ENCODE peak calls at places on chromosomes 2 and 18, in eight cellular contexts. W is gastrocnemius medialis, A is brain microvascular endothelial cell, C is OCI-LY7, X is lower lobe of right lung, F is right cardiac atrium, Q is A549, S is left ventricle myocardium inferior. O is an unnamed sample.

GRCh38 chr2:25369876-25370275 is 28.2 kb upstream of the DNMT3A start:
- DNase-seq in Q (no peak), X (no peak), W (no peak), C (no peak), S (no peak), A (no peak), F (no peak), O (no peak)

GRCh38 chr2:206276169-206276927 is 1.9 kb downstream of the ZDBF2 start:
- DNase-seq in C (no peak), S (no peak), A (no peak), Q (no peak), F (no peak), X (no peak), W (no peak), O (no peak)

GRCh38 chr2:161710131-161710915 is 86.1 kb downstream of the SLC4A10 start:
- DNase-seq in F (no peak), S (no peak), W (no peak), C (no peak), Q (no peak), A (no peak), X (no peak), O (no peak)

GRCh38 chr2:216539791-216540241 is 41.2 kb downstream of the RPL37A start:
- DNase-seq in A (no peak), W (peak), S (peak), Q (peak), X (peak), F (peak), C (no peak), O (no peak)

GRCh38 chr18:44589709-44590108 is 91.0 kb upstream of the SETBP1 start:
- DNase-seq in C (no peak), A (peak), X (no peak), F (no peak), S (no peak), Q (no peak), W (no peak), O (no peak)

GRCh38 chr2:177397501-177398289 is 5.1 kb downstream of the AGPS start:
- DNase-seq in S (no peak), A (peak), X (no peak), F (no peak), C (no peak), Q (peak), W (no peak), O (no peak)

GRCh38 chr18:48296581-48296980 is 112.6 kb downstream of the ZBTB7C start:
- DNase-seq in C (no peak), S (no peak), W (no peak), F (no peak), A (no peak), Q (no peak), X (no peak), O (no peak)

GRCh38 chr18:8946046-8946838 is 156.3 kb upstream of the NDUFV2 start:
- DNase-seq in W (no peak), X (no peak), C (no peak), F (no peak), Q (peak), S (no peak), A (peak), O (no peak)

GRCh38 chr2:96933528-96933927 is 52.9 kb downstream of the FAM178B start:
- DNase-seq in S (no peak), F (no peak), Q (no peak), C (no peak), W (no peak), A (no peak), X (no peak), O (no peak)

GRCh38 chr2:183927367-183928355 is 670.7 kb upstream of the ZNF804A start:
- DNase-seq in W (no peak), C (no peak), Q (no peak), S (no peak), X (no peak), A (peak), F (no peak), O (no peak)

GRCh38 chr2:232376260-232376659 is 2.3 kb upstream of the ALPP start:
- DNase-seq in Q (no peak), X (peak), A (no peak), S (no peak), C (no peak), W (no peak), F (no peak), O (no peak)

DNA sequence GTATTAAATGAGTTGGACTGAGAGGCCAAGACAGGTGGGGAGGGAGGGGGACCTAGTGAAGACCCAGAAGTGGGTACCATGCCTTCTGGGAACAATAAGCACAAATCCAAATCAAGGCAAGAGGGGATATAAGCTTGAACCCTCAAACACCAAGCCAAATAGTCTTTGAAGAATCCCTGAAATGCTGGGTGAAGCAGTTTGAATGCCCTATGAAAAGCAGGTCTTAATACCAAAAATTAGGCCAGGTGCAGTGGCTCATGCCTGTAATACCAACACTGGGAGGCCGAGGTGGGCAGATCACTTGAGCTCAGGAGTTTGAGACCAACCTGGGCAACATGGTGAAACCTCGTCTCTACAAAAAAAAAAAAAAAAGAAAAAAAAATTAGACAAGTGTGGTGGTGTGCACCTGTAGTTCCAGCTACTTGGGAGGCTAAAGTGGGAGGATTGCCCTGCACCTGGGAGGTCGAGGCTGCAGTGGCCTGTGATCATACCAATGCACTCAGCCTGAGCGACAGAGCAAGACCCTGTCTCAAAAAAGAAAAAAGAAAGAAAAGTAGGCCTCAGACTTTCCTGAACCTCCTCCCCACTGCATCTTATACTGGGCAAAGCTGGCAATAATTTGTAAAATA is 3.5 kb downstream of the PCBP1 start:
- DNase-seq in F (no peak), Q (no peak), W (no peak), C (no peak), S (no peak), A (no peak), X (no peak), O (peak)
- H3K27ac ChIP-seq in F (peak), Q (no peak), W (peak), C (peak), S (peak), A (no peak), X (no peak), O (peak)

GRCh38 chr2:226431301-226431955 is 368.2 kb downstream of the IRS1 start:
- DNase-seq in X (no peak), W (no peak), C (no peak), S (no peak), F (no peak), A (no peak), Q (no peak), O (no peak)
- H3K27ac ChIP-seq in X (no peak), W (no peak), C (no peak), S (no peak), F (no peak), A (no peak), Q (peak), O (no peak)

GRCh38 chr2:1705557-1706076 is 38.7 kb downstream of the PXDN start:
- DNase-seq in A (no peak), Q (no peak), W (no peak), F (no peak), X (no peak), C (no peak), S (no peak), O (no peak)

GRCh38 chr2:1701556-1702185 is 42.6 kb downstream of the PXDN start:
- DNase-seq in A (no peak), F (no peak), W (no peak), C (no peak), X (no peak), Q (no peak), S (no peak), O (no peak)

GRCh38 chr2:1702186-1702565 is 42.1 kb downstream of the PXDN start:
- DNase-seq in S (no peak), W (no peak), F (no peak), A (no peak), C (no peak), X (no peak), Q (no peak), O (no peak)

GRCh38 chr2:1707771-1708351 is 36.5 kb downstream of the PXDN start:
- DNase-seq in F (peak), A (peak), W (no peak), X (no peak), C (no peak), S (peak), Q (no peak), O (no peak)

GRCh38 chr2:1704606-1705556 is 39.4 kb downstream of the PXDN start:
- DNase-seq in F (no peak), Q (no peak), C (no peak), A (peak), W (no peak), S (no peak), X (no peak), O (no peak)
- H3K27ac ChIP-seq in F (no peak), Q (no peak), C (no peak), A (no peak), W (no peak), S (no peak), X (no peak), O (no peak)

GRCh38 chr2:151095463-151095862 is 166.2 kb downstream of the RBM43 start:
- DNase-seq in F (no peak), S (no peak), X (no peak), C (no peak), W (no peak), Q (no peak), A (no peak), O (no peak)
- H3K27ac ChIP-seq in F (no peak), S (no peak), X (no peak), C (no peak), W (no peak), Q (no peak), A (no peak), O (no peak)

DNA sequence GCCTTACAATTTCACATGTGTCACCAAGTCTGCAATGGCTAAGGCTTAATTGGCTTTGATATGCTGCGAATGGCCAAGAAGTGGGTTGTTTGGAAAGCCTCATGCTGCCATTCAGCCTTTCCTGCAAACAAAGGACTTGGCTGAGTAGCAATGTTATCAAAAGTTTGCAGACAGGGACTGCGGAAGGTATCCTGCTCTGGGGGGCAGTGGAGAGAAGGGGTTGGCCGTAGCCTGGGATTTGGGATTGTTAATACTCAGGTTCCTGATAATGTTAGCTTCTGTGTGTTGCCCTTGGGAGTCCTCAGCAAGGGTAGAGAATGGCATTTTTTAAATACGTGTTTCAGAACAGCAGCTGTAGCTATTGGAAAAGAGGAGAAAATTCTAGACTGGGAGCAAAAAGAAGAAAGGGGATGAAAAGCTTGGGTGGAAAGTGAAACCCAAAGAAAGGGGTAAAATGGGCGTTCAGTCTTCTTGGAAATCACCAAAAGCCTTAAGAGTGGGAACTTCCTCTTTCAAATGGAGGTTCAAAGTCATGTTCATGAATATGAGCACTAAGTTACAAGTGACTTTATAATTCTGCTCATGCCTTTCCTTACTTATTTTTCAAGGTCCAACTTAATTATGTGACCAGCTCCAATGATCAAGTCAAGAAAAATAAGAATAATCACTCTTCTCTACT is 325.1 kb downstream of the RNF144A start:
- DNase-seq in F (no peak), X (no peak), A (no peak), S (no peak), Q (no peak), C (no peak), W (no peak), O (no peak)
- H3K27ac ChIP-seq in F (no peak), X (no peak), A (no peak), S (no peak), Q (no peak), C (no peak), W (no peak), O (no peak)

GRCh38 chr18:55447672-55448018 is 140.3 kb downstream of the TCF4 start:
- DNase-seq in S (no peak), W (no peak), Q (no peak), A (no peak), X (no peak), F (no peak), C (peak), O (peak)
- H3K27ac ChIP-seq in S (no peak), W (no peak), Q (no peak), A (no peak), X (no peak), F (no peak), C (peak), O (peak)

GRCh38 chr2:219643084-219643473 is 15.6 kb downstream of the SLC4A3 start:
- DNase-seq in S (no peak), X (no peak), C (no peak), F (no peak), Q (no peak), W (no peak), A (no peak), O (no peak)

GRCh38 chr2:219645631-219646527 is 18.4 kb downstream of the SLC4A3 start:
- DNase-seq in A (peak), F (peak), Q (no peak), X (no peak), S (no peak), W (no peak), C (no peak), O (no peak)

GRCh38 chr2:219643788-219644398 is 16.5 kb downstream of the SLC4A3 start:
- DNase-seq in X (no peak), C (no peak), S (no peak), W (no peak), F (peak), Q (peak), A (no peak), O (no peak)

GRCh38 chr2:219642465-219643083 is 15.1 kb downstream of the SLC4A3 start:
- DNase-seq in S (peak), Q (peak), F (peak), C (peak), A (peak), W (peak), X (peak), O (peak)

DNA sequence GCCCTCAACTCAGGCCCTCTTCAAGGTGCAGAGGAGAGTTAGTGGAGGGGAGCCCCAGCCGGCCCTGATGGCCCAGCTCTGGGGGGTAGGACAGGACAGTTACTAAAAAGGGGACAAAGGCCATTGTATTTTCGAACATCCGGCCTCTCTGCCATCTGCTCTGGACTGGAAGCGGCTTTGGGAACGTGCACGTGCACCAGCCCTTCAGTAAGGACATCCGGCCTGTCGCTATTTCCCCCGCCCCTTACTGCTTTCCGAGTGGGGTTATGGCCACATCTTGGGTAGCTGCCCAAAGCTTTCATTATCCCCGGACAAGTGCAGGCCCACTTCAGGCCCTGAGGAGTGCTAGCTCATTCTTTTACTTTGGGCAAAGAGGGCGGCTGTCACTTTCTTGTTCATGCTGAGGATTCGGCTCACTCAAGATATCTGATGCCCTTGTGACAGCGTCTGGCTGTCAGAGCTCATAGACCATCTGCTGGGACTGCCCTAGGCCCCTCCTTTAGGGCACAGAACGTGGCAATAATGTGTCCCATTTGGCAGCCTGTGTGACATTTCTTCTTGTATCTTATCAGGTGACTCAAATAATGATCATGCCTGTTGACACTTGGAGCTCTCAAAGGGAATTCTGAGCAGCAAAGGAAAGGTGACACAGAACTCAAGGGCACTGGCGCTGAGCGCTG is 17.5 kb downstream of the SLC4A3 start:
- DNase-seq in S (peak), C (no peak), F (peak), W (peak), Q (no peak), X (peak), A (no peak), O (no peak)
- H3K27ac ChIP-seq in S (peak), C (no peak), F (peak), W (peak), Q (no peak), X (peak), A (no peak), O (no peak)

DNA sequence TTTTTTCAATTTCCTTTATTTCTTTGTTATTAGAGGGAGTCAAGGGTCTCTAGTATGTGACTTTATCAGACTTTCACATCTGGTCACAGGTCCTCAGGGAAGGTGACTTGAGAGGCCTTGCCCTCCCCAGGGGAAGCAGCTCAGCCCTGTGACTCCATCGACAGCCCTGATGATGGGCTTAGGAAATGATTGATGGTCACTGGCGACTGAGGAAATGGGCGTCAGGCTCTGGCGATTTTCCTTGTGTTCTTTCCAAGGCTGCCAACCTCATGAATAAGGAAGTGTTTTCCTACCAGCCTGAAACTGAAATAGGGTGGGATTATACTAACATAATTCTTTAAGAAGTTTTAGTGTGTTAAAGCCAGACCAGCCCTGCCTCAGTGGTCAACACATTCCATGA is 21.1 kb downstream of the SERPINE2 start:
- DNase-seq in C (no peak), F (no peak), S (no peak), A (no peak), W (no peak), Q (no peak), X (no peak), O (no peak)
- H3K27ac ChIP-seq in C (no peak), F (no peak), S (no peak), A (no peak), W (no peak), Q (no peak), X (no peak), O (no peak)

GRCh38 chr18:58559427-58560186 is 69.3 kb downstream of the ALPK2 start:
- DNase-seq in S (no peak), C (no peak), W (no peak), A (peak), X (no peak), F (no peak), Q (no peak), O (no peak)

GRCh38 chr18:58557013-58557435 is 71.9 kb downstream of the ALPK2 start:
- DNase-seq in F (no peak), Q (no peak), X (no peak), W (peak), A (no peak), C (peak), S (peak), O (peak)

GRCh38 chr18:58556333-58557012 is 72.4 kb downstream of the ALPK2 start:
- DNase-seq in S (peak), X (no peak), A (no peak), F (peak), W (no peak), C (no peak), Q (no peak), O (no peak)

GRCh38 chr18:58562146-58562998 is 66.5 kb downstream of the ALPK2 start:
- DNase-seq in C (no peak), F (no peak), A (no peak), X (no peak), Q (no peak), S (no peak), W (no peak), O (no peak)

DNA sequence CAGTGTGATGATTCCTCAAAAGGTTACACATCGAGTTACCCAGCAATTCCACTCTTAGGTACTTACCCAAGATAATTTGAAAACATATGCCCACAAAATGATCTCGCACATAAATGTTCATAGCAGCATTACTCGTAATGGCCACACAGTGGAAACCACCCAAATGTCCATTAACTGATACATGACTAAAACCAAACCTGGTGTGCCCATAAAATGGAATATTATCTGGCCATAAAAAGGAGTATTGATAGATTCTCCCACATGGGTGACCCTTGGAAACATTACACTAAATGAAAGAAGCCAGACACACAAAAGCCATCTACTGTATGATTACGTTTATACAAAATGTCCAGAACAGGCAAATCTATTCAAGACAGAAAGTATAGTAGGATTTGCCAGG is 70.4 kb downstream of the ALPK2 start:
- DNase-seq in W (no peak), C (no peak), S (no peak), A (no peak), Q (no peak), F (no peak), X (no peak), O (no peak)
- H3K27ac ChIP-seq in W (peak), C (no peak), S (peak), A (no peak), Q (no peak), F (no peak), X (no peak), O (no peak)

GRCh38 chr2:26693287-26693849 is 846 bp downstream of the KCNK3 start:
- DNase-seq in Q (no peak), S (no peak), F (peak), X (no peak), A (no peak), C (no peak), W (no peak), O (no peak)
- H3K27ac ChIP-seq in Q (peak), S (no peak), F (peak), X (peak), A (no peak), C (no peak), W (no peak), O (no peak)